ENCODE peak calls at places on chromosomes 1 and 21, in ten cellular contexts. One of them, this sample, is unnamed.

GRCh38 chr1:212077028-212077427 is 41.5 kb downstream of the DTL start:
- DNase-seq in cardiac muscle cell: no peak
- DNase-seq in AG04450: no peak
- DNase-seq in lung: no peak
- DNase-seq in brain microvascular endothelial cell: no peak
- DNase-seq in CD8-positive, alpha-beta T cell: no peak
- DNase-seq in pancreas: no peak
- DNase-seq in H1: no peak
- DNase-seq in kidney: no peak
- DNase-seq in spleen: no peak
- DNase-seq in this sample: no peak

GRCh38 chr1:219278288-219278687 is 104.6 kb downstream of the LYPLAL1 start:
- DNase-seq in spleen: no peak
- DNase-seq in CD8-positive, alpha-beta T cell: no peak
- DNase-seq in brain microvascular endothelial cell: no peak
- DNase-seq in H1: no peak
- DNase-seq in kidney: no peak
- DNase-seq in pancreas: no peak
- DNase-seq in lung: no peak
- DNase-seq in AG04450: no peak
- DNase-seq in cardiac muscle cell: no peak
- DNase-seq in this sample: no peak

GRCh38 chr1:97904528-97904927 is 16.3 kb downstream of the DPYD start:
- DNase-seq in H1: no peak
- DNase-seq in pancreas: no peak
- DNase-seq in CD8-positive, alpha-beta T cell: no peak
- DNase-seq in AG04450: no peak
- DNase-seq in lung: no peak
- DNase-seq in kidney: no peak
- DNase-seq in brain microvascular endothelial cell: no peak
- DNase-seq in spleen: no peak
- DNase-seq in cardiac muscle cell: peak
- DNase-seq in this sample: no peak

GRCh38 chr1:155871390-155871789 is 12.0 kb downstream of the SYT11 start:
- DNase-seq in lung: no peak
- DNase-seq in cardiac muscle cell: peak
- DNase-seq in pancreas: peak
- DNase-seq in CD8-positive, alpha-beta T cell: no peak
- DNase-seq in kidney: no peak
- DNase-seq in H1: no peak
- DNase-seq in spleen: peak
- DNase-seq in brain microvascular endothelial cell: no peak
- DNase-seq in AG04450: no peak
- DNase-seq in this sample: no peak

GRCh38 chr1:244422174-244422573 is 29.5 kb downstream of the ADSS2 start:
- DNase-seq in lung: no peak
- DNase-seq in pancreas: no peak
- DNase-seq in spleen: no peak
- DNase-seq in cardiac muscle cell: no peak
- DNase-seq in H1: no peak
- DNase-seq in CD8-positive, alpha-beta T cell: no peak
- DNase-seq in AG04450: no peak
- DNase-seq in kidney: no peak
- DNase-seq in brain microvascular endothelial cell: no peak
- DNase-seq in this sample: no peak

GRCh38 chr21:42112857-42113256 is 41.7 kb downstream of the UMODL1 start:
- DNase-seq in CD8-positive, alpha-beta T cell: no peak
- DNase-seq in AG04450: peak
- DNase-seq in cardiac muscle cell: peak
- DNase-seq in pancreas: no peak
- DNase-seq in spleen: no peak
- DNase-seq in brain microvascular endothelial cell: peak
- DNase-seq in H1: no peak
- DNase-seq in lung: no peak
- DNase-seq in kidney: peak
- DNase-seq in this sample: no peak

GRCh38 chr1:230250061-230250460 is 176.1 kb downstream of the PGBD5 start:
- DNase-seq in spleen: no peak
- DNase-seq in kidney: no peak
- DNase-seq in pancreas: no peak
- DNase-seq in lung: no peak
- DNase-seq in cardiac muscle cell: no peak
- DNase-seq in H1: no peak
- DNase-seq in CD8-positive, alpha-beta T cell: no peak
- DNase-seq in brain microvascular endothelial cell: no peak
- DNase-seq in AG04450: no peak
- DNase-seq in this sample: no peak

GRCh38 chr1:94971491-94971924 is 44.6 kb upstream of the CNN3 start:
- DNase-seq in kidney: no peak
- DNase-seq in spleen: no peak
- DNase-seq in cardiac muscle cell: no peak
- DNase-seq in pancreas: no peak
- DNase-seq in CD8-positive, alpha-beta T cell: no peak
- DNase-seq in brain microvascular endothelial cell: peak
- DNase-seq in H1: no peak
- DNase-seq in AG04450: no peak
- DNase-seq in lung: no peak
- DNase-seq in this sample: no peak

GRCh38 chr1:155485945-155486344 is 76.7 kb downstream of the ASH1L start:
- DNase-seq in cardiac muscle cell: no peak
- DNase-seq in kidney: no peak
- DNase-seq in lung: no peak
- DNase-seq in H1: no peak
- DNase-seq in AG04450: no peak
- DNase-seq in spleen: no peak
- DNase-seq in pancreas: no peak
- DNase-seq in CD8-positive, alpha-beta T cell: no peak
- DNase-seq in brain microvascular endothelial cell: no peak
- DNase-seq in this sample: no peak

GRCh38 chr1:202274611-202275010 is 67.1 kb downstream of the UBE2T start:
- DNase-seq in brain microvascular endothelial cell: peak
- DNase-seq in lung: no peak
- DNase-seq in H1: no peak
- DNase-seq in cardiac muscle cell: peak
- DNase-seq in kidney: no peak
- DNase-seq in AG04450: no peak
- DNase-seq in spleen: peak
- DNase-seq in pancreas: no peak
- DNase-seq in CD8-positive, alpha-beta T cell: peak
- DNase-seq in this sample: peak

GRCh38 chr1:13899856-13900255 is 199.9 kb downstream of the PRDM2 start:
- DNase-seq in kidney: no peak
- DNase-seq in cardiac muscle cell: peak
- DNase-seq in lung: no peak
- DNase-seq in spleen: no peak
- DNase-seq in H1: no peak
- DNase-seq in CD8-positive, alpha-beta T cell: no peak
- DNase-seq in pancreas: no peak
- DNase-seq in brain microvascular endothelial cell: no peak
- DNase-seq in AG04450: no peak
- DNase-seq in this sample: no peak

GRCh38 chr1:96538001-96538649 is 183.5 kb upstream of the PTBP2 start:
- DNase-seq in cardiac muscle cell: peak
- DNase-seq in brain microvascular endothelial cell: peak
- DNase-seq in lung: peak
- DNase-seq in spleen: no peak
- DNase-seq in pancreas: no peak
- DNase-seq in H1: no peak
- DNase-seq in CD8-positive, alpha-beta T cell: no peak
- DNase-seq in AG04450: no peak
- DNase-seq in kidney: no peak
- DNase-seq in this sample: peak

GRCh38 chr21:42299324-42300044 is 15.7 kb downstream of the TFF3 start:
- DNase-seq in kidney: peak
- DNase-seq in brain microvascular endothelial cell: no peak
- DNase-seq in CD8-positive, alpha-beta T cell: no peak
- DNase-seq in spleen: peak
- DNase-seq in AG04450: no peak
- DNase-seq in cardiac muscle cell: peak
- DNase-seq in pancreas: no peak
- DNase-seq in lung: no peak
- DNase-seq in H1: no peak
- DNase-seq in this sample: peak

GRCh38 chr1:243977104-243977503 is 74.0 kb upstream of the ZBTB18 start:
- DNase-seq in H1: no peak
- DNase-seq in pancreas: no peak
- DNase-seq in kidney: no peak
- DNase-seq in CD8-positive, alpha-beta T cell: no peak
- DNase-seq in spleen: no peak
- DNase-seq in lung: peak
- DNase-seq in AG04450: no peak
- DNase-seq in brain microvascular endothelial cell: peak
- DNase-seq in cardiac muscle cell: peak
- DNase-seq in this sample: no peak

GRCh38 chr1:97314685-97315084 is 593.1 kb downstream of the PTBP2 start:
- DNase-seq in CD8-positive, alpha-beta T cell: no peak
- DNase-seq in cardiac muscle cell: no peak
- DNase-seq in spleen: no peak
- DNase-seq in pancreas: no peak
- DNase-seq in AG04450: no peak
- DNase-seq in brain microvascular endothelial cell: no peak
- DNase-seq in H1: no peak
- DNase-seq in lung: no peak
- DNase-seq in kidney: no peak
- DNase-seq in this sample: no peak

GRCh38 chr1:65174585-65174984 is 26.6 kb downstream of the AK4 start:
- DNase-seq in CD8-positive, alpha-beta T cell: no peak
- DNase-seq in brain microvascular endothelial cell: peak
- DNase-seq in cardiac muscle cell: peak
- DNase-seq in spleen: no peak
- DNase-seq in H1: no peak
- DNase-seq in lung: peak
- DNase-seq in kidney: no peak
- DNase-seq in pancreas: no peak
- DNase-seq in AG04450: peak
- DNase-seq in this sample: peak

GRCh38 chr1:153361129-153362109 is 3.8 kb downstream of the S100A9 start:
- DNase-seq in lung: no peak
- DNase-seq in kidney: no peak
- DNase-seq in H1: no peak
- DNase-seq in brain microvascular endothelial cell: no peak
- DNase-seq in CD8-positive, alpha-beta T cell: no peak
- DNase-seq in cardiac muscle cell: no peak
- DNase-seq in pancreas: no peak
- DNase-seq in spleen: no peak
- DNase-seq in AG04450: no peak
- DNase-seq in this sample: no peak
- H3K27ac ChIP-seq in lung: no peak
- H3K27ac ChIP-seq in kidney: no peak
- H3K27ac ChIP-seq in H1: no peak
- H3K27ac ChIP-seq in brain microvascular endothelial cell: no peak
- H3K27ac ChIP-seq in CD8-positive, alpha-beta T cell: no peak
- H3K27ac ChIP-seq in cardiac muscle cell: peak
- H3K27ac ChIP-seq in pancreas: no peak
- H3K27ac ChIP-seq in spleen: peak
- H3K27ac ChIP-seq in AG04450: no peak
- H3K27ac ChIP-seq in this sample: peak

DNA sequence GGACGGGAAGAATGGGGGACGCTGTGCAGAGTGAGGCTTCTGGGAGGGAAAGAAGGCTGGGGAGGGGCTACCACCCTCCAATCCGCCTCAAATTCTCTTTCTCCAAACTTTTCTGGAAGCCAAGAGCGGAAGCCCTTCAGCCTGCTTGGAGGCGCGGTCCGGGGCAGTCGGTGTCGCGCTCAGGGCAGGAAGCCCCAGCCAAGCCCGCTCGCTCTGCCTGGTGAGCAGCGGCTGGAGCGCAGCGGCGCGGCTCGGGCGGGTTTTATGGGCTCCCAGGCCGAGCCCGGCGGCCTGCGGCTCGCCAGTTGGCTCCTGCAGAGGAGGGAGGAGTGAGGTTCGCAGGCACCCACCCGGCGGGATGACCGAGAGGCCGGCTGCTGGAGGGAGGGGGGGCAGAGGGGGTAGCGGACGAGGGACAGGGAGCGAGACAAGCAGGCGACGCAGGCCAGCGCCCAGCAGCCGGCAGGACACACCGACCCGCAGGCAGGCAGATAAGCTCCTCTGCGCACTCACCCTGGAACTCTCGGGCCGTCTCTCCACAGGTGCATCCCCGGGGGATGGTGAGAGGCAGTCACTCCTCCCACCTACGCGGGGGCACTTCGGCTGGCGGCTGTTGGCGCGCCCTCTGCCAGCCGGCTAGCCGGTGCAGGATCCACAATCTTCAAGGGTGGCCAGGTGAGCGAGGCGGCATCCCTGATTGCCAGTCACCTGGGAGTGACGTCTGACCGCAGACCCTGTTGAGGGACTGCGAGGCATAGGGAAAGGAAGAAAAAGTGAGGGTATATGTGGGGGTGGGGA is at the start of gene AVPR1B:
- DNase-seq in spleen: peak
- DNase-seq in pancreas: peak
- DNase-seq in AG04450: no peak
- DNase-seq in CD8-positive, alpha-beta T cell: no peak
- DNase-seq in kidney: peak
- DNase-seq in H1: peak
- DNase-seq in lung: no peak
- DNase-seq in brain microvascular endothelial cell: peak
- DNase-seq in cardiac muscle cell: peak
- DNase-seq in this sample: no peak
- H3K4me3 ChIP-seq in spleen: peak
- H3K4me3 ChIP-seq in pancreas: peak
- H3K4me3 ChIP-seq in AG04450: peak
- H3K4me3 ChIP-seq in CD8-positive, alpha-beta T cell: peak
- H3K4me3 ChIP-seq in kidney: peak
- H3K4me3 ChIP-seq in H1: peak
- H3K4me3 ChIP-seq in lung: no peak
- H3K4me3 ChIP-seq in brain microvascular endothelial cell: peak
- H3K4me3 ChIP-seq in cardiac muscle cell: peak
- H3K4me3 ChIP-seq in this sample: peak

DNA sequence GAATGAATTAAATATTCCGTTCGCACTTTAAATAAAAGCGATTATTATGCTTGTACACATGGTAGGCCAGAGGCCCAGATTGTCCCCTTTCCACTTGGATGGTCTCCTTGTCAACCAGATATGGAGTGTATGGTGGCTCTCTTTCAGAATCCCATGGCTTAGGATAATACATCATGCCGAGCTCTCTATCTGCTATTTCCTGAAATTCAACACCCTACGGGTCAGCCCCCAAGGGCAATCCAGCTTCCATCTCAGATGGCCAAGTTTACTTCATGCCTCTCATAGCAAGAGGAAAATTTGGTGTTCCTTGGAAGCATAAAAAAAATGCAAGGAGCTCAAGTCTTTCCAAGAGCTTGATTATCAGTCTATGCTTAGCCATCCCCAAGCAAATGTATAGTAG is 25.3 kb upstream of the FMO1 start:
- DNase-seq in lung: no peak
- DNase-seq in cardiac muscle cell: peak
- DNase-seq in kidney: no peak
- DNase-seq in AG04450: no peak
- DNase-seq in H1: no peak
- DNase-seq in brain microvascular endothelial cell: no peak
- DNase-seq in pancreas: no peak
- DNase-seq in CD8-positive, alpha-beta T cell: no peak
- DNase-seq in spleen: no peak
- DNase-seq in this sample: no peak
- H3K27ac ChIP-seq in lung: no peak
- H3K27ac ChIP-seq in cardiac muscle cell: no peak
- H3K27ac ChIP-seq in kidney: no peak
- H3K27ac ChIP-seq in AG04450: no peak
- H3K27ac ChIP-seq in H1: no peak
- H3K27ac ChIP-seq in brain microvascular endothelial cell: no peak
- H3K27ac ChIP-seq in pancreas: no peak
- H3K27ac ChIP-seq in CD8-positive, alpha-beta T cell: no peak
- H3K27ac ChIP-seq in spleen: no peak
- H3K27ac ChIP-seq in this sample: no peak

GRCh38 chr1:108817016-108817415 is 39.9 kb downstream of the AKNAD1 start:
- DNase-seq in CD8-positive, alpha-beta T cell: no peak
- DNase-seq in kidney: no peak
- DNase-seq in spleen: no peak
- DNase-seq in pancreas: no peak
- DNase-seq in H1: no peak
- DNase-seq in lung: no peak
- DNase-seq in cardiac muscle cell: peak
- DNase-seq in brain microvascular endothelial cell: peak
- DNase-seq in AG04450: no peak
- DNase-seq in this sample: no peak
- H3K4me3 ChIP-seq in CD8-positive, alpha-beta T cell: no peak
- H3K4me3 ChIP-seq in kidney: peak
- H3K4me3 ChIP-seq in spleen: peak
- H3K4me3 ChIP-seq in pancreas: peak
- H3K4me3 ChIP-seq in H1: no peak
- H3K4me3 ChIP-seq in lung: no peak
- H3K4me3 ChIP-seq in cardiac muscle cell: no peak
- H3K4me3 ChIP-seq in brain microvascular endothelial cell: peak
- H3K4me3 ChIP-seq in AG04450: no peak
- H3K4me3 ChIP-seq in this sample: no peak